ENCODE peak calls at places on chromosome 19, in eight cellular contexts. One of them, this sample, is unnamed.

GRCh38 chr19:27890696-27891095 is 1322.3 kb downstream of the UQCRFS1 start:
- ATAC-seq in HepG2: no peak
- ATAC-seq in Panc1: no peak
- ATAC-seq in K562: no peak
- ATAC-seq in HCT116: no peak
- ATAC-seq in GM12878: no peak
- ATAC-seq in upper lobe of left lung: no peak
- ATAC-seq in GM23338: no peak
- ATAC-seq in this sample: no peak

GRCh38 chr19:51799311-51799997 is 4.5 kb downstream of the FPR3 start:
- ATAC-seq in HepG2: peak; percentile 54
- ATAC-seq in Panc1: peak; percentile 94
- ATAC-seq in K562: peak; percentile 81
- ATAC-seq in HCT116: peak; percentile 75
- ATAC-seq in GM12878: no peak
- ATAC-seq in upper lobe of left lung: peak; percentile 92
- ATAC-seq in GM23338: no peak
- ATAC-seq in this sample: peak; percentile 96

GRCh38 chr19:16022681-16023557 is 53.4 kb upstream of the TPM4 start:
- ATAC-seq in HepG2: no peak
- ATAC-seq in Panc1: no peak
- ATAC-seq in K562: no peak
- ATAC-seq in HCT116: no peak
- ATAC-seq in GM12878: no peak
- ATAC-seq in upper lobe of left lung: no peak
- ATAC-seq in GM23338: no peak
- ATAC-seq in this sample: no peak

GRCh38 chr19:38284422-38284821 is 19.6 kb upstream of the C19orf33 start:
- ATAC-seq in HepG2: no peak
- ATAC-seq in Panc1: no peak
- ATAC-seq in K562: no peak
- ATAC-seq in HCT116: no peak
- ATAC-seq in GM12878: peak; percentile 89
- ATAC-seq in upper lobe of left lung: no peak
- ATAC-seq in GM23338: no peak
- ATAC-seq in this sample: no peak

GRCh38 chr19:52735734-52736133 is 890 bp upstream of the ZNF611 start:
- ATAC-seq in HepG2: peak; percentile 76
- ATAC-seq in Panc1: peak; percentile 62
- ATAC-seq in K562: no peak
- ATAC-seq in HCT116: no peak
- ATAC-seq in GM12878: no peak
- ATAC-seq in upper lobe of left lung: peak; percentile 67
- ATAC-seq in GM23338: peak; percentile 71
- ATAC-seq in this sample: peak; percentile 44

GRCh38 chr19:1133471-1133929 is 29.7 kb downstream of the GPX4 start:
- ATAC-seq in HepG2: peak; percentile 13
- ATAC-seq in Panc1: peak; percentile 81
- ATAC-seq in K562: peak; percentile 71
- ATAC-seq in HCT116: peak; percentile 90
- ATAC-seq in GM12878: peak; percentile 87
- ATAC-seq in upper lobe of left lung: peak; percentile 7
- ATAC-seq in GM23338: peak; percentile 66
- ATAC-seq in this sample: no peak

GRCh38 chr19:42544146-42544545 is 15.9 kb upstream of the CEACAM1 start:
- ATAC-seq in HepG2: no peak
- ATAC-seq in Panc1: no peak
- ATAC-seq in K562: no peak
- ATAC-seq in HCT116: no peak
- ATAC-seq in GM12878: no peak
- ATAC-seq in upper lobe of left lung: no peak
- ATAC-seq in GM23338: no peak
- ATAC-seq in this sample: no peak

GRCh38 chr19:21749090-21749489 is 18.3 kb downstream of the ZNF100 start:
- ATAC-seq in HepG2: no peak
- ATAC-seq in Panc1: no peak
- ATAC-seq in K562: no peak
- ATAC-seq in HCT116: no peak
- ATAC-seq in GM12878: no peak
- ATAC-seq in upper lobe of left lung: no peak
- ATAC-seq in GM23338: no peak
- ATAC-seq in this sample: no peak

GRCh38 chr19:42154471-42155323 is 22.5 kb upstream of the POU2F2 start:
- ATAC-seq in HepG2: no peak
- ATAC-seq in Panc1: peak; percentile 37
- ATAC-seq in K562: no peak
- ATAC-seq in HCT116: no peak
- ATAC-seq in GM12878: peak; percentile 51
- ATAC-seq in upper lobe of left lung: no peak
- ATAC-seq in GM23338: no peak
- ATAC-seq in this sample: no peak

GRCh38 chr19:39030854-39031367 is 1.4 kb downstream of the FBXO27 start:
- ATAC-seq in HepG2: no peak
- ATAC-seq in Panc1: peak; percentile 0
- ATAC-seq in K562: peak; percentile 3
- ATAC-seq in HCT116: peak; percentile 4
- ATAC-seq in GM12878: no peak
- ATAC-seq in upper lobe of left lung: peak; percentile 28
- ATAC-seq in GM23338: peak; percentile 8
- ATAC-seq in this sample: no peak

GRCh38 chr19:50226536-50226935 is 23.1 kb downstream of the MYH14 start:
- ATAC-seq in HepG2: no peak
- ATAC-seq in Panc1: no peak
- ATAC-seq in K562: no peak
- ATAC-seq in HCT116: no peak
- ATAC-seq in GM12878: no peak
- ATAC-seq in upper lobe of left lung: no peak
- ATAC-seq in GM23338: no peak
- ATAC-seq in this sample: no peak

GRCh38 chr19:42148270-42148669 is 16.0 kb upstream of the POU2F2 start:
- ATAC-seq in HepG2: no peak
- ATAC-seq in Panc1: no peak
- ATAC-seq in K562: no peak
- ATAC-seq in HCT116: no peak
- ATAC-seq in GM12878: no peak
- ATAC-seq in upper lobe of left lung: no peak
- ATAC-seq in GM23338: no peak
- ATAC-seq in this sample: no peak

GRCh38 chr19:5127710-5128109 is 158.8 kb downstream of the KDM4B start:
- ATAC-seq in HepG2: no peak
- ATAC-seq in Panc1: no peak
- ATAC-seq in K562: peak; percentile 4
- ATAC-seq in HCT116: no peak
- ATAC-seq in GM12878: no peak
- ATAC-seq in upper lobe of left lung: peak; percentile 5
- ATAC-seq in GM23338: no peak
- ATAC-seq in this sample: no peak

GRCh38 chr19:40530091-40530901 is 46.4 kb upstream of the SHKBP1 start:
- ATAC-seq in HepG2: no peak
- ATAC-seq in Panc1: peak; percentile 47
- ATAC-seq in K562: peak; percentile 56
- ATAC-seq in HCT116: peak; percentile 47
- ATAC-seq in GM12878: no peak
- ATAC-seq in upper lobe of left lung: no peak
- ATAC-seq in GM23338: peak; percentile 37
- ATAC-seq in this sample: no peak

GRCh38 chr19:5889288-5889971 is 14.2 kb downstream of the NDUFA11 start:
- ATAC-seq in HepG2: no peak
- ATAC-seq in Panc1: no peak
- ATAC-seq in K562: no peak
- ATAC-seq in HCT116: no peak
- ATAC-seq in GM12878: no peak
- ATAC-seq in upper lobe of left lung: no peak
- ATAC-seq in GM23338: no peak
- ATAC-seq in this sample: peak; percentile 78

GRCh38 chr19:39949026-39949747 is 14.8 kb upstream of the FCGBP start:
- ATAC-seq in HepG2: no peak
- ATAC-seq in Panc1: peak; percentile 1
- ATAC-seq in K562: no peak
- ATAC-seq in HCT116: no peak
- ATAC-seq in GM12878: no peak
- ATAC-seq in upper lobe of left lung: no peak
- ATAC-seq in GM23338: no peak
- ATAC-seq in this sample: no peak

GRCh38 chr19:48635263-48635965 is 1.8 kb downstream of the DBP start:
- ATAC-seq in HepG2: peak; percentile 17
- ATAC-seq in Panc1: peak; percentile 31
- ATAC-seq in K562: peak; percentile 28
- ATAC-seq in HCT116: peak; percentile 40
- ATAC-seq in GM12878: peak; percentile 42
- ATAC-seq in upper lobe of left lung: peak; percentile 59
- ATAC-seq in GM23338: peak; percentile 3
- ATAC-seq in this sample: peak; percentile 11

GRCh38 chr19:2594319-2594718 is 108.2 kb downstream of the GNG7 start:
- ATAC-seq in HepG2: no peak
- ATAC-seq in Panc1: no peak
- ATAC-seq in K562: no peak
- ATAC-seq in HCT116: no peak
- ATAC-seq in GM12878: peak; percentile 4
- ATAC-seq in upper lobe of left lung: no peak
- ATAC-seq in GM23338: no peak
- ATAC-seq in this sample: no peak

GRCh38 chr19:16889429-16889882 is 657 bp downstream of the F2RL3 start:
- ATAC-seq in HepG2: no peak
- ATAC-seq in Panc1: no peak
- ATAC-seq in K562: peak; percentile 3
- ATAC-seq in HCT116: peak; percentile 47
- ATAC-seq in GM12878: no peak
- ATAC-seq in upper lobe of left lung: peak; percentile 25
- ATAC-seq in GM23338: peak; percentile 15
- ATAC-seq in this sample: peak; percentile 22

GRCh38 chr19:58395979-58396627 is 647 bp downstream of the RNF225 start:
- ATAC-seq in HepG2: peak; percentile 4
- ATAC-seq in Panc1: peak; percentile 46
- ATAC-seq in K562: peak; percentile 1
- ATAC-seq in HCT116: peak; percentile 41
- ATAC-seq in GM12878: no peak
- ATAC-seq in upper lobe of left lung: no peak
- ATAC-seq in GM23338: peak; percentile 62
- ATAC-seq in this sample: no peak

GRCh38 chr19:58393725-58394033 is 1.8 kb upstream of the RNF225 start:
- ATAC-seq in HepG2: no peak
- ATAC-seq in Panc1: no peak
- ATAC-seq in K562: no peak
- ATAC-seq in HCT116: no peak
- ATAC-seq in GM12878: no peak
- ATAC-seq in upper lobe of left lung: no peak
- ATAC-seq in GM23338: no peak
- ATAC-seq in this sample: no peak

GRCh38 chr19:58395220-58395978 is at the start of gene RNF225:
- ATAC-seq in HepG2: peak; percentile 22
- ATAC-seq in Panc1: peak; percentile 70
- ATAC-seq in K562: peak; percentile 64
- ATAC-seq in HCT116: peak; percentile 76
- ATAC-seq in GM12878: peak; percentile 40
- ATAC-seq in upper lobe of left lung: peak; percentile 63
- ATAC-seq in GM23338: peak; percentile 63
- ATAC-seq in this sample: no peak

GRCh38 chr19:58392945-58393724 is 2.3 kb upstream of the RNF225 start:
- ATAC-seq in HepG2: no peak
- ATAC-seq in Panc1: no peak
- ATAC-seq in K562: no peak
- ATAC-seq in HCT116: no peak
- ATAC-seq in GM12878: no peak
- ATAC-seq in upper lobe of left lung: no peak
- ATAC-seq in GM23338: no peak
- ATAC-seq in this sample: no peak

GRCh38 chr19:58394821-58395219 is 636 bp upstream of the RNF225 start:
- ATAC-seq in HepG2: peak; percentile 1
- ATAC-seq in Panc1: peak; percentile 10
- ATAC-seq in K562: peak; percentile 31
- ATAC-seq in HCT116: peak; percentile 28
- ATAC-seq in GM12878: no peak
- ATAC-seq in upper lobe of left lung: peak; percentile 59
- ATAC-seq in GM23338: no peak
- ATAC-seq in this sample: no peak
- TF ChIP-seq POLR2AphosphoS5 in HepG2: no peak
- TF ChIP-seq POLR2AphosphoS5 in Panc1: no peak
- TF ChIP-seq POLR2AphosphoS5 in K562: no peak
- TF ChIP-seq POLR2AphosphoS5 in HCT116: no peak
- TF ChIP-seq POLR2AphosphoS5 in GM12878: peak; percentile 51
- TF ChIP-seq POLR2AphosphoS5 in upper lobe of left lung: peak; percentile 6
- TF ChIP-seq POLR2AphosphoS5 in GM23338: no peak
- TF ChIP-seq POLR2AphosphoS5 in this sample: no peak

GRCh38 chr19:43724896-43725295 is 9.0 kb downstream of the IRGC start:
- ATAC-seq in HepG2: no peak
- ATAC-seq in Panc1: no peak
- ATAC-seq in K562: no peak
- ATAC-seq in HCT116: no peak
- ATAC-seq in GM12878: no peak
- ATAC-seq in upper lobe of left lung: no peak
- ATAC-seq in GM23338: no peak
- ATAC-seq in this sample: no peak

GRCh38 chr19:43731346-43731745 is 15.5 kb downstream of the IRGC start:
- ATAC-seq in HepG2: no peak
- ATAC-seq in Panc1: no peak
- ATAC-seq in K562: no peak
- ATAC-seq in HCT116: no peak
- ATAC-seq in GM12878: no peak
- ATAC-seq in upper lobe of left lung: no peak
- ATAC-seq in GM23338: no peak
- ATAC-seq in this sample: no peak

GRCh38 chr19:43726736-43727592 is 11.1 kb downstream of the IRGC start:
- ATAC-seq in HepG2: no peak
- ATAC-seq in Panc1: no peak
- ATAC-seq in K562: peak; percentile 33
- ATAC-seq in HCT116: no peak
- ATAC-seq in GM12878: peak; percentile 56
- ATAC-seq in upper lobe of left lung: no peak
- ATAC-seq in GM23338: no peak
- ATAC-seq in this sample: no peak

GRCh38 chr19:43725468-43725867 is 9.6 kb downstream of the IRGC start:
- ATAC-seq in HepG2: no peak
- ATAC-seq in Panc1: no peak
- ATAC-seq in K562: no peak
- ATAC-seq in HCT116: no peak
- ATAC-seq in GM12878: peak; percentile 77
- ATAC-seq in upper lobe of left lung: no peak
- ATAC-seq in GM23338: no peak
- ATAC-seq in this sample: no peak

GRCh38 chr19:43727593-43727853 is 11.6 kb downstream of the IRGC start:
- ATAC-seq in HepG2: no peak
- ATAC-seq in Panc1: no peak
- ATAC-seq in K562: no peak
- ATAC-seq in HCT116: no peak
- ATAC-seq in GM12878: no peak
- ATAC-seq in upper lobe of left lung: no peak
- ATAC-seq in GM23338: no peak
- ATAC-seq in this sample: no peak
- H3K27ac ChIP-seq in HepG2: no peak overlapping the region
- H3K27ac ChIP-seq in Panc1: no peak overlapping the region
- H3K27ac ChIP-seq in K562: no peak overlapping the region
- H3K27ac ChIP-seq in HCT116: no peak overlapping the region
- H3K27ac ChIP-seq in GM12878: no peak overlapping the region
- H3K27ac ChIP-seq in upper lobe of left lung: no peak overlapping the region
- H3K27ac ChIP-seq in GM23338: no peak overlapping the region
- H3K27ac ChIP-seq in this sample: no peak overlapping the region

GRCh38 chr19:36420961-36421748 is 2.7 kb upstream of the ZFP82 start:
- ATAC-seq in HepG2: no peak
- ATAC-seq in Panc1: no peak
- ATAC-seq in K562: no peak
- ATAC-seq in HCT116: no peak
- ATAC-seq in GM12878: no peak
- ATAC-seq in upper lobe of left lung: no peak
- ATAC-seq in GM23338: peak; percentile 53
- ATAC-seq in this sample: no peak
- TF ChIP-seq CTCF in HepG2: no peak
- TF ChIP-seq CTCF in Panc1: no peak
- TF ChIP-seq CTCF in K562: no peak
- TF ChIP-seq CTCF in HCT116: no peak
- TF ChIP-seq CTCF in GM12878: no peak
- TF ChIP-seq CTCF in upper lobe of left lung: no peak
- TF ChIP-seq CTCF in GM23338: peak; percentile 35
- TF ChIP-seq CTCF in this sample: peak; percentile 40

GRCh38 chr19:9608912-9609311 is 12.1 kb downstream of the ZNF561 start:
- ATAC-seq in HepG2: no peak
- ATAC-seq in Panc1: no peak
- ATAC-seq in K562: no peak
- ATAC-seq in HCT116: no peak
- ATAC-seq in GM12878: no peak
- ATAC-seq in upper lobe of left lung: no peak
- ATAC-seq in GM23338: no peak
- ATAC-seq in this sample: no peak
- TF ChIP-seq POLR2AphosphoS5 in HepG2: no peak
- TF ChIP-seq POLR2AphosphoS5 in Panc1: no peak
- TF ChIP-seq POLR2AphosphoS5 in K562: no peak
- TF ChIP-seq POLR2AphosphoS5 in HCT116: no peak
- TF ChIP-seq POLR2AphosphoS5 in GM12878: no peak
- TF ChIP-seq POLR2AphosphoS5 in upper lobe of left lung: no peak
- TF ChIP-seq POLR2AphosphoS5 in GM23338: no peak
- TF ChIP-seq POLR2AphosphoS5 in this sample: no peak